ENCODE peak calls at places on chromosome 10, in nine cellular contexts. One of them, this sample, is unnamed.

GRCh38 chr10:6228647-6229046 is 25.9 kb downstream of the PFKFB3 start:
- DNase-seq in breast epithelium: no peak
- DNase-seq in NCI-H1436 treated with DMSO at 0.1 percent for 48 hours: no peak
- DNase-seq in HEK293T: no peak
- DNase-seq in activated CD4-positive, alpha-beta T cell treated with anti-CD3 and anti-CD28 coated beads for 48 hours: no peak
- DNase-seq in BE2C: no peak
- DNase-seq in left ventricle myocardium inferior: no peak
- DNase-seq in GM23248: no peak
- DNase-seq in GDM1: no peak
- DNase-seq in this sample: no peak

GRCh38 chr10:5434017-5434753 is 21.8 kb downstream of the NET1 start:
- DNase-seq in breast epithelium: no peak
- DNase-seq in NCI-H1436 treated with DMSO at 0.1 percent for 48 hours: no peak
- DNase-seq in HEK293T: peak; percentile 39
- DNase-seq in activated CD4-positive, alpha-beta T cell treated with anti-CD3 and anti-CD28 coated beads for 48 hours: no peak
- DNase-seq in BE2C: no peak
- DNase-seq in left ventricle myocardium inferior: no peak
- DNase-seq in GM23248: peak; percentile 82
- DNase-seq in GDM1: peak; percentile 17
- DNase-seq in this sample: peak; percentile 76

GRCh38 chr10:88851706-88852105 is at the start of gene ANKRD22:
- DNase-seq in breast epithelium: peak; percentile 69
- DNase-seq in NCI-H1436 treated with DMSO at 0.1 percent for 48 hours: no peak
- DNase-seq in HEK293T: no peak
- DNase-seq in activated CD4-positive, alpha-beta T cell treated with anti-CD3 and anti-CD28 coated beads for 48 hours: no peak
- DNase-seq in BE2C: no peak
- DNase-seq in left ventricle myocardium inferior: no peak
- DNase-seq in GM23248: peak; percentile 53
- DNase-seq in GDM1: peak; percentile 42
- DNase-seq in this sample: peak; percentile 18

GRCh38 chr10:6738464-6738824 is 158.4 kb upstream of the PRKCQ start:
- DNase-seq in breast epithelium: no peak
- DNase-seq in NCI-H1436 treated with DMSO at 0.1 percent for 48 hours: no peak
- DNase-seq in HEK293T: peak; percentile 21
- DNase-seq in activated CD4-positive, alpha-beta T cell treated with anti-CD3 and anti-CD28 coated beads for 48 hours: no peak
- DNase-seq in BE2C: no peak
- DNase-seq in left ventricle myocardium inferior: no peak
- DNase-seq in GM23248: no peak
- DNase-seq in GDM1: no peak
- DNase-seq in this sample: no peak

GRCh38 chr10:33133557-33133956 is 175.5 kb upstream of the ITGB1 start:
- DNase-seq in breast epithelium: no peak
- DNase-seq in NCI-H1436 treated with DMSO at 0.1 percent for 48 hours: no peak
- DNase-seq in HEK293T: no peak
- DNase-seq in activated CD4-positive, alpha-beta T cell treated with anti-CD3 and anti-CD28 coated beads for 48 hours: no peak
- DNase-seq in BE2C: no peak
- DNase-seq in left ventricle myocardium inferior: no peak
- DNase-seq in GM23248: no peak
- DNase-seq in GDM1: no peak
- DNase-seq in this sample: no peak

GRCh38 chr10:121687094-121687850 is 89.0 kb upstream of the FGFR2 start:
- DNase-seq in breast epithelium: no peak
- DNase-seq in NCI-H1436 treated with DMSO at 0.1 percent for 48 hours: no peak
- DNase-seq in HEK293T: no peak
- DNase-seq in activated CD4-positive, alpha-beta T cell treated with anti-CD3 and anti-CD28 coated beads for 48 hours: no peak
- DNase-seq in BE2C: no peak
- DNase-seq in left ventricle myocardium inferior: no peak
- DNase-seq in GM23248: no peak
- DNase-seq in GDM1: no peak
- DNase-seq in this sample: no peak

GRCh38 chr10:18294633-18295032 is 154.4 kb downstream of the CACNB2 start:
- DNase-seq in breast epithelium: no peak
- DNase-seq in NCI-H1436 treated with DMSO at 0.1 percent for 48 hours: no peak
- DNase-seq in HEK293T: no peak
- DNase-seq in activated CD4-positive, alpha-beta T cell treated with anti-CD3 and anti-CD28 coated beads for 48 hours: no peak
- DNase-seq in BE2C: no peak
- DNase-seq in left ventricle myocardium inferior: no peak
- DNase-seq in GM23248: no peak
- DNase-seq in GDM1: no peak
- DNase-seq in this sample: no peak

GRCh38 chr10:113751116-113751728 is at the start of gene PLEKHS1:
- DNase-seq in breast epithelium: peak; percentile 75
- DNase-seq in NCI-H1436 treated with DMSO at 0.1 percent for 48 hours: no peak
- DNase-seq in HEK293T: no peak
- DNase-seq in activated CD4-positive, alpha-beta T cell treated with anti-CD3 and anti-CD28 coated beads for 48 hours: no peak
- DNase-seq in BE2C: no peak
- DNase-seq in left ventricle myocardium inferior: no peak
- DNase-seq in GM23248: no peak
- DNase-seq in GDM1: no peak
- DNase-seq in this sample: peak; percentile 37

GRCh38 chr10:106424076-106424475 is 740.4 kb downstream of the SORCS1 start:
- DNase-seq in breast epithelium: no peak
- DNase-seq in NCI-H1436 treated with DMSO at 0.1 percent for 48 hours: no peak
- DNase-seq in HEK293T: no peak
- DNase-seq in activated CD4-positive, alpha-beta T cell treated with anti-CD3 and anti-CD28 coated beads for 48 hours: no peak
- DNase-seq in BE2C: no peak
- DNase-seq in left ventricle myocardium inferior: no peak
- DNase-seq in GM23248: peak; percentile 89
- DNase-seq in GDM1: no peak
- DNase-seq in this sample: peak; percentile 59

GRCh38 chr10:113754768-113755167 is 3.3 kb downstream of the PLEKHS1 start:
- DNase-seq in breast epithelium: no peak
- DNase-seq in NCI-H1436 treated with DMSO at 0.1 percent for 48 hours: no peak
- DNase-seq in HEK293T: no peak
- DNase-seq in activated CD4-positive, alpha-beta T cell treated with anti-CD3 and anti-CD28 coated beads for 48 hours: no peak
- DNase-seq in BE2C: no peak
- DNase-seq in left ventricle myocardium inferior: no peak
- DNase-seq in GM23248: no peak
- DNase-seq in GDM1: no peak
- DNase-seq in this sample: no peak

GRCh38 chr10:124110882-124111281 is 17.5 kb upstream of the CHST15 start:
- DNase-seq in breast epithelium: no peak
- DNase-seq in NCI-H1436 treated with DMSO at 0.1 percent for 48 hours: no peak
- DNase-seq in HEK293T: no peak
- DNase-seq in activated CD4-positive, alpha-beta T cell treated with anti-CD3 and anti-CD28 coated beads for 48 hours: no peak
- DNase-seq in BE2C: no peak
- DNase-seq in left ventricle myocardium inferior: no peak
- DNase-seq in GM23248: no peak
- DNase-seq in GDM1: no peak
- DNase-seq in this sample: no peak

GRCh38 chr10:91987397-91988037 is 63.9 kb downstream of the BTAF1 start:
- DNase-seq in breast epithelium: no peak
- DNase-seq in NCI-H1436 treated with DMSO at 0.1 percent for 48 hours: no peak
- DNase-seq in HEK293T: no peak
- DNase-seq in activated CD4-positive, alpha-beta T cell treated with anti-CD3 and anti-CD28 coated beads for 48 hours: no peak
- DNase-seq in BE2C: no peak
- DNase-seq in left ventricle myocardium inferior: no peak
- DNase-seq in GM23248: no peak
- DNase-seq in GDM1: no peak
- DNase-seq in this sample: peak; percentile 67

GRCh38 chr10:123771877-123772644 is 105.9 kb downstream of the GPR26 start:
- DNase-seq in breast epithelium: no peak
- DNase-seq in NCI-H1436 treated with DMSO at 0.1 percent for 48 hours: no peak
- DNase-seq in HEK293T: no peak
- DNase-seq in activated CD4-positive, alpha-beta T cell treated with anti-CD3 and anti-CD28 coated beads for 48 hours: no peak
- DNase-seq in BE2C: no peak
- DNase-seq in left ventricle myocardium inferior: no peak
- DNase-seq in GM23248: no peak
- DNase-seq in GDM1: no peak
- DNase-seq in this sample: no peak

GRCh38 chr10:130141460-130141859 is 5.3 kb downstream of the GLRX3 start:
- DNase-seq in breast epithelium: no peak
- DNase-seq in NCI-H1436 treated with DMSO at 0.1 percent for 48 hours: no peak
- DNase-seq in HEK293T: no peak
- DNase-seq in activated CD4-positive, alpha-beta T cell treated with anti-CD3 and anti-CD28 coated beads for 48 hours: no peak
- DNase-seq in BE2C: no peak
- DNase-seq in left ventricle myocardium inferior: no peak
- DNase-seq in GM23248: peak; percentile 10
- DNase-seq in GDM1: no peak
- DNase-seq in this sample: peak; percentile 37

GRCh38 chr10:22230331-22230833 is 12.6 kb upstream of the EBLN1 start:
- DNase-seq in breast epithelium: no peak
- DNase-seq in NCI-H1436 treated with DMSO at 0.1 percent for 48 hours: peak; percentile 83
- DNase-seq in HEK293T: peak; percentile 45
- DNase-seq in activated CD4-positive, alpha-beta T cell treated with anti-CD3 and anti-CD28 coated beads for 48 hours: peak; percentile 46
- DNase-seq in BE2C: no peak
- DNase-seq in left ventricle myocardium inferior: no peak
- DNase-seq in GM23248: peak; percentile 51
- DNase-seq in GDM1: peak; percentile 76
- DNase-seq in this sample: peak; percentile 42

This sample was measured in mesenchymal stem cell.